ENCODE peak calls at places on chromosomes 6 and 20, in ten cellular contexts. N, M, R, V, B, O, L, Z, C and Y are unnamed samples.

GRCh38 chr6:158442309-158442705 is 117.6 kb upstream of the TMEM181 start:
- DNase-seq in N (no peak), M (no peak), R (no peak), V (no peak), B (no peak), O (no peak), L (no peak), Z (no peak), C (no peak), Y (no peak)

GRCh38 chr6:157774153-157775135 is 48.6 kb upstream of the SNX9 start:
- DNase-seq in N (peak; percentile 35), M (no peak), R (peak; percentile 64), V (no peak), B (no peak), O (no peak), L (no peak), Z (no peak), C (no peak), Y (no peak)

GRCh38 chr6:82588020-82588419 is 224.4 kb downstream of the TPBG start:
- DNase-seq in N (no peak), M (no peak), R (no peak), V (no peak), B (no peak), O (no peak), L (no peak), Z (no peak), C (no peak), Y (no peak)

GRCh38 chr6:10613077-10613476 is 81.3 kb downstream of the C6orf52 start:
- DNase-seq in N (no peak), M (no peak), R (no peak), V (no peak), B (no peak), O (no peak), L (no peak), Z (no peak), C (no peak), Y (no peak)

GRCh38 chr6:19210849-19211590 is 626.1 kb upstream of the ID4 start:
- DNase-seq in N (no peak), M (peak; percentile 5), R (peak; percentile 56), V (no peak), B (peak; percentile 59), O (no peak), L (no peak), Z (no peak), C (no peak), Y (peak; percentile 24)

GRCh38 chr20:36149469-36149868 is 5.1 kb upstream of the EPB41L1 start:
- DNase-seq in N (no peak), M (peak; percentile 36), R (no peak), V (no peak), B (no peak), O (no peak), L (no peak), Z (no peak), C (no peak), Y (no peak)

GRCh38 chr6:134678436-134678889 is 271.4 kb downstream of the ALDH8A1 start:
- DNase-seq in N (peak; percentile 95), M (peak; percentile 67), R (no peak), V (peak; percentile 68), B (no peak), O (peak; percentile 37), L (peak; percentile 76), Z (no peak), C (no peak), Y (no peak)

GRCh38 chr6:126217497-126217896 is 122.4 kb upstream of the CENPW start:
- DNase-seq in N (no peak), M (no peak), R (no peak), V (no peak), B (no peak), O (no peak), L (no peak), Z (no peak), C (no peak), Y (no peak)

GRCh38 chr6:38138374-38138773 is 318.8 kb downstream of the ZFAND3 start:
- DNase-seq in N (no peak), M (no peak), R (no peak), V (no peak), B (no peak), O (no peak), L (no peak), Z (no peak), C (no peak), Y (no peak)

GRCh38 chr20:32018269-32019155 is 8.3 kb downstream of the CCM2L start:
- DNase-seq in N (no peak), M (no peak), R (peak; percentile 85), V (peak; percentile 24), B (peak; percentile 86), O (no peak), L (peak; percentile 63), Z (peak; percentile 96), C (peak; percentile 64), Y (peak; percentile 78)

GRCh38 chr6:26197736-26198625 is 110.8 kb downstream of the HFE start:
- DNase-seq in N (peak; percentile 36), M (no peak), R (no peak), V (peak; percentile 54), B (no peak), O (no peak), L (peak; percentile 29), Z (no peak), C (no peak), Y (peak; percentile 85)

GRCh38 chr6:90758741-90759140 is 171.9 kb upstream of the MAP3K7 start:
- DNase-seq in N (no peak), M (no peak), R (no peak), V (no peak), B (no peak), O (no peak), L (no peak), Z (no peak), C (no peak), Y (no peak)

GRCh38 chr6:141906569-141907080 is 226.1 kb upstream of the GJE1 start:
- DNase-seq in N (no peak), M (no peak), R (no peak), V (no peak), B (no peak), O (no peak), L (no peak), Z (no peak), C (no peak), Y (no peak)

GRCh38 chr6:114419175-114419574 is 76.4 kb upstream of the HS3ST5 start:
- DNase-seq in N (no peak), M (no peak), R (no peak), V (no peak), B (no peak), O (no peak), L (no peak), Z (no peak), C (no peak), Y (no peak)

GRCh38 chr20:6704132-6704861 is 63.2 kb upstream of the BMP2 start:
- DNase-seq in N (peak; percentile 37), M (no peak), R (no peak), V (peak; percentile 94), B (no peak), O (peak; percentile 88), L (no peak), Z (no peak), C (no peak), Y (peak; percentile 52)

GRCh38 chr6:158497620-158498019 is 62.3 kb upstream of the TMEM181 start:
- DNase-seq in N (no peak), M (no peak), R (no peak), V (no peak), B (no peak), O (no peak), L (no peak), Z (no peak), C (no peak), Y (no peak)

GRCh38 chr6:90375681-90376439 is 79.2 kb upstream of the BACH2 start:
- DNase-seq in N (peak; percentile 34), M (no peak), R (no peak), V (peak; percentile 51), B (no peak), O (no peak), L (no peak), Z (no peak), C (no peak), Y (peak; percentile 69)

GRCh38 chr6:14212020-14212419 is 94.4 kb downstream of the CD83 start:
- DNase-seq in N (no peak), M (no peak), R (no peak), V (no peak), B (no peak), O (no peak), L (no peak), Z (no peak), C (no peak), Y (no peak)

GRCh38 chr20:59992531-59992930 is 34.3 kb downstream of the CDH26 start:
- DNase-seq in N (no peak), M (no peak), R (no peak), V (no peak), B (no peak), O (no peak), L (no peak), Z (no peak), C (no peak), Y (no peak)